ENCODE peak calls at places on chromosomes 2 and 18, in eight cellular contexts. K is amniotic stem cell, B is posterior vena cava, Z is IMR-90, I is EL, Q is brain microvascular endothelial cell, X is NCI-H69, A is NT2/D1. L is an unnamed sample.

GRCh38 chr18:13500227-13500865 is 226.0 kb downstream of the FAM210A start:
- DNase-seq in K (peak), B (no peak), Z (peak), I (peak), Q (peak), X (peak), A (peak), L (peak)

GRCh38 chr2:98907966-98908905 is 27.8 kb downstream of the CRACDL start:
- DNase-seq in K (no peak), B (peak), Z (no peak), I (no peak), Q (no peak), X (peak), A (no peak), L (no peak)

GRCh38 chr2:32820701-32821100 is 126.1 kb upstream of the LTBP1 start:
- DNase-seq in K (no peak), B (no peak), Z (no peak), I (no peak), Q (no peak), X (no peak), A (no peak), L (no peak)

GRCh38 chr2:200184748-200185574 is 121.5 kb upstream of the SPATS2L start:
- DNase-seq in K (no peak), B (no peak), Z (no peak), I (no peak), Q (no peak), X (no peak), A (no peak), L (no peak)

GRCh38 chr18:48540329-48541025 is 1.6 kb downstream of the CTIF start:
- DNase-seq in K (no peak), B (peak), Z (peak), I (peak), Q (peak), X (peak), A (no peak), L (peak)

GRCh38 chr18:8754995-8755955 is 49.9 kb downstream of the MTCL1 start:
- DNase-seq in K (no peak), B (no peak), Z (peak), I (peak), Q (peak), X (no peak), A (no peak), L (peak)

GRCh38 chr18:77271720-77272481 is 22.3 kb downstream of the GALR1 start:
- DNase-seq in K (no peak), B (no peak), Z (peak), I (no peak), Q (peak), X (no peak), A (no peak), L (peak)

GRCh38 chr2:215826376-215826775 is 187.0 kb downstream of the MREG start:
- DNase-seq in K (no peak), B (no peak), Z (no peak), I (no peak), Q (no peak), X (no peak), A (no peak), L (no peak)

GRCh38 chr2:72144746-72145657 is 2.7 kb downstream of the CYP26B1 start:
- DNase-seq in K (no peak), B (peak), Z (no peak), I (no peak), Q (no peak), X (peak), A (peak), L (no peak)

GRCh38 chr2:186617186-186617585 is 27.3 kb downstream of the ITGAV start:
- DNase-seq in K (no peak), B (no peak), Z (no peak), I (no peak), Q (no peak), X (no peak), A (no peak), L (no peak)

GRCh38 chr18:32695534-32695933 is 77.3 kb downstream of the KLHL14 start:
- DNase-seq in K (no peak), B (no peak), Z (no peak), I (no peak), Q (no peak), X (no peak), A (no peak), L (no peak)

GRCh38 chr18:33051397-33051796 is 278.6 kb upstream of the KLHL14 start:
- DNase-seq in K (no peak), B (no peak), Z (no peak), I (no peak), Q (no peak), X (peak), A (no peak), L (no peak)

GRCh38 chr2:129801575-129801974 is 177.9 kb upstream of the RAB6C start:
- DNase-seq in K (no peak), B (no peak), Z (peak), I (no peak), Q (peak), X (peak), A (no peak), L (peak)

GRCh38 chr2:181971032-181971431 is 14.6 kb upstream of the PPP1R1C start:
- DNase-seq in K (no peak), B (no peak), Z (no peak), I (no peak), Q (no peak), X (no peak), A (no peak), L (no peak)

GRCh38 chr18:8450013-8450412 is 159.2 kb upstream of the RAB12 start:
- DNase-seq in K (no peak), B (no peak), Z (no peak), I (peak), Q (no peak), X (peak), A (peak), L (no peak)

GRCh38 chr2:188364033-188364432 is 72.4 kb downstream of the GULP1 start:
- DNase-seq in K (no peak), B (no peak), Z (no peak), I (no peak), Q (no peak), X (no peak), A (no peak), L (no peak)

GRCh38 chr2:160647967-160648685 is 154.5 kb upstream of the RBMS1 start:
- DNase-seq in K (no peak), B (no peak), Z (no peak), I (no peak), Q (no peak), X (peak), A (no peak), L (no peak)

GRCh38 chr2:181077128-181077709 is 96.8 kb downstream of the UBE2E3 start:
- DNase-seq in K (peak), B (no peak), Z (peak), I (peak), Q (peak), X (peak), A (no peak), L (peak)

GRCh38 chr2:231926180-231926741 is at the start of gene NPPC:
- DNase-seq in K (peak), B (peak), Z (peak), I (peak), Q (peak), X (peak), A (peak), L (peak)

GRCh38 chr2:168529900-168530561 is 74.0 kb downstream of the CERS6 start:
- DNase-seq in K (no peak), B (no peak), Z (no peak), I (no peak), Q (peak), X (no peak), A (no peak), L (no peak)

GRCh38 chr2:2192385-2192957 is 138.6 kb downstream of the MYT1L start:
- DNase-seq in K (no peak), B (no peak), Z (no peak), I (no peak), Q (no peak), X (no peak), A (no peak), L (no peak)

GRCh38 chr2:202178342-202178958 is 59.9 kb downstream of the SUMO1 start:
- DNase-seq in K (peak), B (no peak), Z (peak), I (peak), Q (peak), X (peak), A (peak), L (peak)

GRCh38 chr2:2542966-2543555 is 212.0 kb upstream of the MYT1L start:
- DNase-seq in K (no peak), B (peak), Z (no peak), I (no peak), Q (no peak), X (peak), A (peak), L (no peak)

GRCh38 chr18:14086459-14087231 is 45.6 kb downstream of the ZNF519 start:
- DNase-seq in K (no peak), B (no peak), Z (peak), I (peak), Q (peak), X (peak), A (peak), L (peak)

GRCh38 chr2:51322612-51323011 is 290.7 kb upstream of the NRXN1 start:
- DNase-seq in K (no peak), B (no peak), Z (no peak), I (no peak), Q (no peak), X (no peak), A (no peak), L (no peak)

L was measured in astrocyte of the spinal cord.